ENCODE peak calls at places on chromosomes 16 and 17, in four cellular contexts. L, S, U and E are unnamed samples.

GRCh38 chr17:83204230-83204725 is 124.9 kb downstream of the METRNL start:
- DNase-seq in U (no peak), L (no peak), S (no peak), E (no peak)

GRCh38 chr16:73996624-73997339 is 299.8 kb upstream of the PSMD7 start:
- DNase-seq in L (no peak), S (no peak), U (no peak), E (no peak)

GRCh38 chr17:28972437-28972836 is 21.1 kb upstream of the PHF12 start:
- DNase-seq in L (no peak), S (no peak), U (no peak), E (no peak)

GRCh38 chr17:72995008-72995656 is 97.4 kb downstream of the SLC39A11 start:
- DNase-seq in L (no peak), S (no peak), U (no peak), E (no peak)

GRCh38 chr17:82244413-82245140 is 15.7 kb downstream of the SLC16A3 start:
- DNase-seq in S (no peak), L (peak; percentile 59), U (no peak), E (no peak)

GRCh38 chr16:50309527-50310307 is 43.4 kb downstream of the ADCY7 start:
- DNase-seq in U (no peak), S (no peak), L (peak; percentile 51), E (no peak)

GRCh38 chr17:40355804-40356758 is 8.5 kb downstream of the GJD3 start:
- DNase-seq in U (peak; percentile 73), L (peak; percentile 74), S (no peak), E (no peak)

GRCh38 chr17:69326302-69327059 is 452 bp downstream of the ABCA5 start:
- DNase-seq in L (no peak), S (no peak), U (no peak), E (no peak)

GRCh38 chr16:86424413-86424812 is 85.9 kb upstream of the FOXF1 start:
- DNase-seq in S (no peak), L (no peak), U (no peak), E (no peak)

GRCh38 chr17:6374761-6375312 is 60.1 kb downstream of the AIPL1 start:
- DNase-seq in U (no peak), L (no peak), S (no peak), E (no peak)

GRCh38 chr17:42980766-42981397 is 517 bp downstream of the RUNDC1 start:
- DNase-seq in L (peak; percentile 69), U (peak; percentile 37), S (peak; percentile 61), E (no peak)

GRCh38 chr17:82913304-82914043 is 73.7 kb upstream of the ZNF750 start:
- DNase-seq in U (no peak), L (peak; percentile 74), S (no peak), E (no peak)

GRCh38 chr17:29565643-29566472 is 979 bp downstream of the ABHD15 start:
- DNase-seq in L (peak; percentile 61), U (peak; percentile 42), S (peak; percentile 63), E (peak; percentile 40)

GRCh38 chr16:278863-279366 is 1.5 kb upstream of the ARHGDIG start:
- DNase-seq in L (no peak), S (peak; percentile 84), U (no peak), E (peak; percentile 32)

GRCh38 chr16:84739349-84740124 is 39.7 kb downstream of the USP10 start:
- DNase-seq in L (no peak), U (no peak), S (no peak), E (no peak)

GRCh38 chr16:25118851-25119584 is 7.5 kb downstream of the LCMT1 start:
- DNase-seq in L (no peak), S (no peak), U (no peak), E (no peak)

GRCh38 chr16:29811896-29812665 is at the start of gene PRRT2:
- DNase-seq in U (peak; percentile 77), L (peak; percentile 77), S (peak; percentile 51), E (no peak)

GRCh38 chr17:62790554-62790953 is 17.6 kb downstream of the MARCHF10 start:
- DNase-seq in L (no peak), S (no peak), U (no peak), E (no peak)

GRCh38 chr17:82745524-82745923 is 6.3 kb upstream of the TBCD start:
- DNase-seq in L (no peak), U (no peak), S (no peak), E (no peak)

GRCh38 chr16:67110136-67110847 is 551 bp downstream of the PHAF1 start:
- DNase-seq in L (no peak), S (no peak), U (no peak), E (no peak)

GRCh38 chr17:20225162-20226115 is 216.3 kb downstream of the SPECC1 start:
- DNase-seq in U (no peak), L (no peak), S (no peak), E (no peak)

GRCh38 chr16:84967828-84968227 is 43.5 kb downstream of the ZDHHC7 start:
- DNase-seq in S (no peak), U (no peak), L (no peak), E (no peak)

GRCh38 chr17:47895254-47895855 is 681 bp upstream of the SP2 start:
- DNase-seq in S (no peak), L (no peak), U (no peak), E (no peak)

GRCh38 chr16:71794018-71794417 is 14.6 kb downstream of the AP1G1 start:
- DNase-seq in U (no peak), S (no peak), L (no peak), E (no peak)

GRCh38 chr17:76398523-76399174 is 14.2 kb downstream of the SPHK1 start:
- DNase-seq in U (no peak), S (no peak), L (no peak), E (no peak)

GRCh38 chr17:51046527-51047384 is 73.9 kb downstream of the SPAG9 start:
- DNase-seq in U (peak; percentile 17), L (no peak), S (peak; percentile 42), E (no peak)

GRCh38 chr16:88387177-88387576 is 4.4 kb downstream of the ZNF469 start:
- DNase-seq in S (no peak), L (peak; percentile 51), U (no peak), E (no peak)

GRCh38 chr17:69286257-69286656 is 40.7 kb downstream of the ABCA5 start:
- DNase-seq in L (no peak), U (no peak), S (no peak), E (no peak)

GRCh38 chr16:49687603-49688002 is 168.3 kb downstream of the ZNF423 start:
- DNase-seq in L (no peak), S (no peak), U (no peak), E (no peak)

DNA sequence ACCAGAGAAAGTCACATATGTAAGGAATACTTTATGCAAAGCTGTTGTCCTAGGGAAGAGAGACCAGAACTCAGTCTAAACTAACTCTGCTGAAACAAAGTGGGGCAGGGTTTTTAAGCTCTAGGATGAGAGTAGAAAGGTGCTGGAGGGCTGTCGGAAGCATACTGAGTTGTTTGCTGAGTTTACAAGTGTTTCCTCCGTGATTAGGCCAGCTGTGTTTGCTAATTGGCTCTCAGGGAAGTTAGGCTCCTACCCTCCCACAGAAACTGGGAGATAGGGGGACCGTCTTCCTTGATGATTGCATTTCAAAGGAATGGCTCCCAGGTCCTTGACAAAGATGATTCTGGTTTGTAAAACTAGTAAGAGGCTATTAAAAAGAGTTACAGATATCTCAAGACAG is 24.4 kb upstream of the CRYM start:
- DNase-seq in L (no peak), S (no peak), U (no peak), E (no peak)
- H3K4me3 ChIP-seq in L (no peak overlapping the region), S (no peak overlapping the region), U (no peak overlapping the region), E (no peak overlapping the region)

GRCh38 chr16:59470556-59470955 is 736.4 kb upstream of the GOT2 start:
- DNase-seq in L (no peak), U (no peak), S (no peak), E (no peak)
- H3K27ac ChIP-seq in L (no peak overlapping the region), U (no peak overlapping the region), S (no peak overlapping the region), E (no peak overlapping the region)

DNA sequence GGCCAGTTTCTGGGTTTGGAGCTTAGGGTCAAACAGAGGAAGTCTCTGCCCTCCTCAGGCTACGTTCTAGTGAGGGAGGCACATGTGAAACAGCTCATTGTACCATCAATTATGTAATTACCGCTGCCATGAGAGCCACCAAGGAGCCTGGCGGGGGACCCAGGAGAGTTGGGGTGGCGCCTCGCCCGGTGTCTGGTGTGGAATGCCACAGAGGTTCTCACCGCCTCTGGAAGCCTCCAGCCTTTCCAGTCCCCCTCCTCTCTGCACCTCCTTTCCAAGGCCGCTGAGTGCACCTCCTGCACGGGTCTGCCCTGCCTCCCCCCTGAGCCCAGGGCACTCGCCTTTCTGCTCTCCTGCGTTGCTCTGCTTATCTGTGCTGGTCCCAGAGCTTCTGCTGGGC is 51.4 kb downstream of the SREBF1 start:
- DNase-seq in U (no peak), S (peak; percentile 45), L (peak; percentile 35), E (no peak)
- H3K4me3 ChIP-seq in U (no peak overlapping the region), S (no peak overlapping the region), L (no peak overlapping the region), E (no peak overlapping the region)

GRCh38 chr16:70788668-70789161 is 12.2 kb downstream of the VAC14 start:
- DNase-seq in L (no peak), S (no peak), U (no peak), E (no peak)

GRCh38 chr16:70789231-70789926 is 11.6 kb downstream of the VAC14 start:
- DNase-seq in L (peak; percentile 74), U (peak; percentile 43), S (peak; percentile 21), E (no peak)

GRCh38 chr16:70789927-70790447 is 11.0 kb downstream of the VAC14 start:
- DNase-seq in L (no peak), S (no peak), U (no peak), E (no peak)

GRCh38 chr16:70793851-70794502 is 7.0 kb downstream of the VAC14 start:
- DNase-seq in U (no peak), L (no peak), S (no peak), E (no peak)

GRCh38 chr16:70790815-70791214 is 10.1 kb downstream of the VAC14 start:
- DNase-seq in U (no peak), L (no peak), S (no peak), E (no peak)
- H3K27ac ChIP-seq in U (no peak overlapping the region), L (no peak overlapping the region), S (no peak overlapping the region), E (no peak overlapping the region)

DNA sequence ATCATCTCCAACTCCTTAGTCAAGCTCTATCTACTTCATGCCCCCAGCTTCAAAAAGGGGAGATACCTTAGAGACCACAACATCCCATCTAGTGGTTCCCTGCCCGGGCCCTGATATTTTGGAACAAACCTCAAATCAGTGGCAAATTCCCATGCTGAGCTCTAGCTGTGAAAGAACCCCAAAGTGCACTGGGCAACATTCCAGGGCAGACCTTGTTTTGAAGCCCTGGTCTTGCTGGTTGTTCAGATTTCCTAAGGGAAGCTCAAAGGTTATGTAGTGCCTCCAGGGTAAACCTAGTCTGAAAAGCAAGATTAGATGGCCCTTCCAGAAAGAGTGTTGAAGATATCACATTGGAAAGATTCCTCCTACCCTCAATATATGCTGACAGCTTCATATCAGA is 16.3 kb downstream of the FAM117A start:
- DNase-seq in U (no peak), S (no peak), L (no peak), E (no peak)
- H3K4me3 ChIP-seq in U (no peak overlapping the region), S (no peak overlapping the region), L (no peak overlapping the region), E (peak overlapping the region; percentile 3)

GRCh38 chr17:77842148-77842905 is 116.2 kb upstream of the TNRC6C start:
- DNase-seq in S (no peak), L (no peak), U (no peak), E (no peak)
- H3K27ac ChIP-seq in S (no peak overlapping the region), L (peak overlapping the region; percentile 73), U (no peak overlapping the region), E (no peak overlapping the region)